ENCODE peak calls at places on chromosomes 7 and 10, in four cellular contexts. P is neuronal stem cell, S is H9, A is IMR-90. Q is an unnamed sample.

GRCh38 chr10:79424221-79425073 is 21.0 kb downstream of the ZCCHC24 start:
- DNase-seq in A (peak; percentile 52), P (no peak), S (no peak), Q (no peak)

GRCh38 chr7:107045980-107046379 is 1.5 kb downstream of the PRKAR2B start:
- DNase-seq in A (peak; percentile 61), P (no peak), S (no peak), Q (no peak)

GRCh38 chr7:104934665-104935064 is 79.3 kb upstream of the KMT2E start:
- DNase-seq in S (no peak), P (no peak), A (no peak), Q (no peak)

GRCh38 chr7:133804127-133804526 is 323.0 kb upstream of the LRGUK start:
- DNase-seq in S (no peak), A (no peak), P (no peak), Q (no peak)

GRCh38 chr7:105268056-105268455 is 120.7 kb downstream of the SRPK2 start:
- DNase-seq in A (peak; percentile 87), S (no peak), P (no peak), Q (no peak)

GRCh38 chr7:76296743-76297740 is 5.4 kb upstream of the HSPB1 start:
- DNase-seq in P (no peak), S (no peak), A (peak; percentile 93), Q (no peak)

GRCh38 chr10:2900530-2900929 is 166.8 kb upstream of the PFKP start:
- DNase-seq in A (no peak), S (no peak), P (no peak), Q (no peak)

GRCh38 chr10:123722351-123722750 is 56.2 kb downstream of the GPR26 start:
- DNase-seq in P (no peak), A (no peak), S (no peak), Q (no peak)

GRCh38 chr10:110492069-110492782 is 5.5 kb upstream of the DUSP5 start:
- DNase-seq in A (no peak), S (no peak), P (no peak), Q (no peak)

GRCh38 chr7:104008107-104008506 is 18.6 kb upstream of the RELN start:
- DNase-seq in A (no peak), P (no peak), S (no peak), Q (no peak)

DNA sequence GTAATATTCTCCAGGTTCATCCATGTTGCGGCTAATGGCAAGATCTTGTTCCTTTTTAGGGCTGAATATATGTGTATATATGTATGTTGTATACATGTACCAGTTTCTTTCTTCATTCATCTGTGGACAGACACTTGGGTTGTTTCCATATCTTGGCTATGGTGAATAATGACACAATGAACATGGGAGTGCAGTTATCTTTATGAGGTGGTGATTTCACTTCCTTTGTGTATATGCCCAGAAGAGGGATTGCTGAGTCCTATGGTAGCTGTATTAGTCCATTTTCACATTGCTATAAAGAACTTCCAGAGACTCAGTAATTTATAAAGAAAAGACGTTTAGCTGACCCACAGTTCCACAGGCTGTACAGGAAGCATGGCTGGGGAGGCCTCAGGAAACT is 17.1 kb upstream of the TSPAN15 start:
- DNase-seq in S (no peak), P (no peak), A (no peak), Q (no peak)
- H3K18ac ChIP-seq in S (no peak overlapping the region), P (no peak overlapping the region), A (no peak overlapping the region), Q (no peak overlapping the region)

GRCh38 chr7:51040777-51041176 is 258.1 kb upstream of the GRB10 start:
- DNase-seq in P (no peak), A (no peak), S (no peak), Q (no peak)
- H3K4me1 ChIP-seq in P (no peaks in the 10 kb centered on the region), A (peaks cover 5% of the 10 kb centered on the region), S (no peaks in the 10 kb centered on the region), Q (no peaks in the 10 kb centered on the region)

GRCh38 chr7:13017325-13017853 is 330.0 kb downstream of the ARL4A start:
- DNase-seq in A (peak; percentile 88), S (peak; percentile 35), P (peak; percentile 84), Q (peak; percentile 94)
- H4K8ac ChIP-seq in A (peak overlapping the region; percentile 51), S (no peak overlapping the region), P (no peak overlapping the region), Q (no peak overlapping the region)

DNA sequence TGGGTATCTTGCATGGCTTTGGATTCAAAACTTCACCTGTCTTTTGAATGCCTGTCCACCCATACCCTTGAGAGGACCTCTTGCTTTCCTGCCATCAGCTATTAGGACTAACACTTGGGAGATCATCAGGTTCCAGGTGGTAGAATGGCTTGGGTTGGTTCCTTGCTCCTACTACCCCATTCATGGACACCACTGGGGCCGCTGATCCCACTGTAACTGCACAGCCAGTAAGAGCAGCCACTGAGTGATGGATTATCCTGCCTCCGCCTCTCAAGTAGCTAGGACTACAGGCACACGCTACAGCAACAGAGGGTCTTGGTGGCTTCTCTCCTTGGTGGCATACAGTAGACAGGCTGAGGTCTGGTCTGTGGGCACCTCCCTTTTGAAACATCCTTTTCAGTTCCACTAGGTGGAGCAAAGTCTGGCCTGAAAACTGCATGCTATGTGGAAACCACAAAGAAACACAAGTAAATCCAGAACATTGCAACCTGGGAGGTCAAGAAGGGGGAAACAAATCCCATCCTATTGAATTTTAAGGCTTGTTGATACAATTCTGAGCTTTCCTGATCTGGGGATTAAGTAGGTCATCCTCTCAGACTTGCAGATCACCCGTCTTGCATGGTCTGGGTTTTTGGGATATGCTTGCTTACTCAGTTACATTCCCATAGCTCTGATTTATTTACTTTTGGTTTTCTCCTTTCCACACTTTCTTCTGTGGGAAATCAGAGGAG is 9.4 kb downstream of the WBP1L start:
- DNase-seq in P (no peak), A (peak; percentile 83), S (peak; percentile 49), Q (peak; percentile 83)
- H3K18ac ChIP-seq in P (no peak overlapping the region), A (peak overlapping the region; percentile 7), S (no peak overlapping the region), Q (no peak overlapping the region)

Q was measured in mesendoderm.